ENCODE peak calls at places on chromosomes 12 and 14, in five cellular contexts. One of them, this sample, is unnamed. For H3K4me1, the result is how much of the 10 kb centered on the place peaks cover.

GRCh38 chr12:11695321-11695720 is 45.8 kb downstream of the ETV6 start:
- DNase-seq in sigmoid colon: peak
- DNase-seq in stomach: no peak
- DNase-seq in GM23338: no peak
- DNase-seq in upper lobe of left lung: no peak
- DNase-seq in this sample: no peak

GRCh38 chr12:110114596-110114995 is 9.6 kb upstream of the IFT81 start:
- DNase-seq in sigmoid colon: no peak
- DNase-seq in stomach: no peak
- DNase-seq in GM23338: no peak
- DNase-seq in upper lobe of left lung: no peak
- DNase-seq in this sample: no peak

GRCh38 chr12:111455448-111456320 is 50.0 kb downstream of the SH2B3 start:
- DNase-seq in sigmoid colon: peak
- DNase-seq in stomach: no peak
- DNase-seq in GM23338: no peak
- DNase-seq in upper lobe of left lung: no peak
- DNase-seq in this sample: no peak

GRCh38 chr12:6211421-6211869 is 11.2 kb downstream of the CD9 start:
- DNase-seq in sigmoid colon: peak
- DNase-seq in stomach: no peak
- DNase-seq in GM23338: no peak
- DNase-seq in upper lobe of left lung: no peak
- DNase-seq in this sample: no peak

GRCh38 chr12:131533139-131533538 is 177.8 kb upstream of the SFSWAP start:
- DNase-seq in sigmoid colon: no peak
- DNase-seq in stomach: no peak
- DNase-seq in GM23338: no peak
- DNase-seq in upper lobe of left lung: no peak
- DNase-seq in this sample: no peak

GRCh38 chr12:110856517-110856916 is 9.7 kb downstream of the CCDC63 start:
- DNase-seq in sigmoid colon: no peak
- DNase-seq in stomach: no peak
- DNase-seq in GM23338: no peak
- DNase-seq in upper lobe of left lung: no peak
- DNase-seq in this sample: no peak

GRCh38 chr14:68797180-68797670 is 4.4 kb upstream of the ZFP36L1 start:
- DNase-seq in sigmoid colon: no peak
- DNase-seq in stomach: peak
- DNase-seq in GM23338: peak
- DNase-seq in upper lobe of left lung: peak
- DNase-seq in this sample: peak

GRCh38 chr14:99945732-99946651 is 119.2 kb upstream of the EVL start:
- DNase-seq in sigmoid colon: peak
- DNase-seq in stomach: no peak
- DNase-seq in GM23338: no peak
- DNase-seq in upper lobe of left lung: peak
- DNase-seq in this sample: no peak

GRCh38 chr14:29858299-29858698 is 69.3 kb downstream of the PRKD1 start:
- DNase-seq in sigmoid colon: no peak
- DNase-seq in stomach: no peak
- DNase-seq in GM23338: no peak
- DNase-seq in upper lobe of left lung: no peak
- DNase-seq in this sample: no peak

GRCh38 chr12:45431153-45431552 is 215.3 kb downstream of the ANO6 start:
- DNase-seq in sigmoid colon: no peak
- DNase-seq in stomach: no peak
- DNase-seq in GM23338: no peak
- DNase-seq in upper lobe of left lung: no peak
- DNase-seq in this sample: no peak

GRCh38 chr12:45435945-45436710 is 220.2 kb downstream of the ANO6 start:
- DNase-seq in sigmoid colon: no peak
- DNase-seq in stomach: no peak
- DNase-seq in GM23338: peak
- DNase-seq in upper lobe of left lung: no peak
- DNase-seq in this sample: no peak

GRCh38 chr12:45439039-45439438 is 223.1 kb downstream of the ANO6 start:
- DNase-seq in sigmoid colon: no peak
- DNase-seq in stomach: no peak
- DNase-seq in GM23338: no peak
- DNase-seq in upper lobe of left lung: no peak
- DNase-seq in this sample: no peak

GRCh38 chr12:45433441-45433868 is 217.6 kb downstream of the ANO6 start:
- DNase-seq in sigmoid colon: no peak
- DNase-seq in stomach: no peak
- DNase-seq in GM23338: peak
- DNase-seq in upper lobe of left lung: no peak
- DNase-seq in this sample: no peak

GRCh38 chr12:45434094-45434493 is 218.2 kb downstream of the ANO6 start:
- DNase-seq in sigmoid colon: no peak
- DNase-seq in stomach: no peak
- DNase-seq in GM23338: no peak
- DNase-seq in upper lobe of left lung: no peak
- DNase-seq in this sample: no peak
- H3K4me1 ChIP-seq in sigmoid colon: under half
- H3K4me1 ChIP-seq in stomach: under half
- H3K4me1 ChIP-seq in GM23338: under half
- H3K4me1 ChIP-seq in upper lobe of left lung: under half
- H3K4me1 ChIP-seq in this sample: under half

DNA sequence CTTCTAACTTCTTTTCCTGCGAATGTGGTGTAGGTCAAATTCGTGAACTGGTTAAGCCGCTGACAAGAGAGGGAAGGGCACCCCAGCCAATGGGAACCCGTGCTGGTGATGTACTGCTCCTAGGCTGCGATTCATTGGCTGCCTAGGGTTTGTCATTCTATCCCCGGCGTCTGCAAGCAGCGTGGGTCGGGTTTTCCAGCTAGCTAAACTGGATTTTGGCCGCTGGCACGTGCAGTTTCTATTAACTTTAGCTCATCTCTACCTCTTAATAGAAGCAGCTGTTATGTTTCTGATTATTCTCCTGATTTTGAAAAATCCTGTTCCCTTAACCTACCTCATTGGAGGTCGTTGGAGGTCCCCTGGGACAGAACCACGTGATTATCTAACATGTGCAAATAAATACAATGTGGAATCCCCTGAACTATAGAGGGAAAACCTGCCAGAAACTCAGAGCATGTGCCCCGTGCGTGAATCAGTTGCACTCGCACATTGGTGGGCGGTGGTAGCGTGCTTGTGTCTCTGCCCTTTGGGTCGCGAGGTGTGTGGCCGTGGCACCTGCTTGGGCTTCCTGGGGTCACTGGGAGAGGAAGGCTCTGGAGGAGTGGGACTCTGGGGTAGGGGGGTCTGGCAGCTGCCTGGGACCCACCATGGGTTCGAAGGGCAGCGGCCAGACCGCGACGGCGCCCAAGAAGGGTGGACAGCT is 876 bp upstream of the PPM1A start:
- DNase-seq in sigmoid colon: peak
- DNase-seq in stomach: peak
- DNase-seq in GM23338: peak
- DNase-seq in upper lobe of left lung: peak
- DNase-seq in this sample: peak
- TF ChIP-seq POLR2AphosphoS5 in sigmoid colon: peak
- TF ChIP-seq POLR2AphosphoS5 in stomach: peak
- TF ChIP-seq POLR2AphosphoS5 in GM23338: peak
- TF ChIP-seq POLR2AphosphoS5 in upper lobe of left lung: peak
- TF ChIP-seq POLR2AphosphoS5 in this sample: peak

GRCh38 chr12:79046021-79046420 is 181.4 kb downstream of the SYT1 start:
- DNase-seq in sigmoid colon: no peak
- DNase-seq in stomach: no peak
- DNase-seq in GM23338: no peak
- DNase-seq in upper lobe of left lung: no peak
- DNase-seq in this sample: no peak
- H3K4me1 ChIP-seq in sigmoid colon: under half
- H3K4me1 ChIP-seq in stomach: under half
- H3K4me1 ChIP-seq in GM23338: under half
- H3K4me1 ChIP-seq in upper lobe of left lung: under half
- H3K4me1 ChIP-seq in this sample: under half

GRCh38 chr12:101685121-101685520 is 12.3 kb upstream of the CHPT1 start:
- DNase-seq in sigmoid colon: no peak
- DNase-seq in stomach: no peak
- DNase-seq in GM23338: no peak
- DNase-seq in upper lobe of left lung: no peak
- DNase-seq in this sample: no peak
- TF ChIP-seq POLR2AphosphoS5 in sigmoid colon: no peak
- TF ChIP-seq POLR2AphosphoS5 in stomach: no peak
- TF ChIP-seq POLR2AphosphoS5 in GM23338: no peak
- TF ChIP-seq POLR2AphosphoS5 in upper lobe of left lung: no peak
- TF ChIP-seq POLR2AphosphoS5 in this sample: no peak

GRCh38 chr14:74963705-74964271 is 8.4 kb upstream of the PGF start:
- DNase-seq in sigmoid colon: peak
- DNase-seq in stomach: no peak
- DNase-seq in GM23338: no peak
- DNase-seq in upper lobe of left lung: no peak
- DNase-seq in this sample: peak

GRCh38 chr14:74962493-74962892 is 7.1 kb upstream of the PGF start:
- DNase-seq in sigmoid colon: no peak
- DNase-seq in stomach: no peak
- DNase-seq in GM23338: no peak
- DNase-seq in upper lobe of left lung: peak
- DNase-seq in this sample: no peak

GRCh38 chr14:74964787-74965769 is 9.7 kb upstream of the PGF start:
- DNase-seq in sigmoid colon: peak
- DNase-seq in stomach: no peak
- DNase-seq in GM23338: no peak
- DNase-seq in upper lobe of left lung: no peak
- DNase-seq in this sample: no peak

GRCh38 chr14:74962059-74962458 is 6.7 kb upstream of the PGF start:
- DNase-seq in sigmoid colon: no peak
- DNase-seq in stomach: no peak
- DNase-seq in GM23338: no peak
- DNase-seq in upper lobe of left lung: no peak
- DNase-seq in this sample: no peak

GRCh38 chr14:74963178-74963704 is 7.8 kb upstream of the PGF start:
- DNase-seq in sigmoid colon: no peak
- DNase-seq in stomach: no peak
- DNase-seq in GM23338: no peak
- DNase-seq in upper lobe of left lung: no peak
- DNase-seq in this sample: peak
- H3K4me1 ChIP-seq in sigmoid colon: under half
- H3K4me1 ChIP-seq in stomach: under half
- H3K4me1 ChIP-seq in GM23338: under half
- H3K4me1 ChIP-seq in upper lobe of left lung: under half
- H3K4me1 ChIP-seq in this sample: under half

DNA sequence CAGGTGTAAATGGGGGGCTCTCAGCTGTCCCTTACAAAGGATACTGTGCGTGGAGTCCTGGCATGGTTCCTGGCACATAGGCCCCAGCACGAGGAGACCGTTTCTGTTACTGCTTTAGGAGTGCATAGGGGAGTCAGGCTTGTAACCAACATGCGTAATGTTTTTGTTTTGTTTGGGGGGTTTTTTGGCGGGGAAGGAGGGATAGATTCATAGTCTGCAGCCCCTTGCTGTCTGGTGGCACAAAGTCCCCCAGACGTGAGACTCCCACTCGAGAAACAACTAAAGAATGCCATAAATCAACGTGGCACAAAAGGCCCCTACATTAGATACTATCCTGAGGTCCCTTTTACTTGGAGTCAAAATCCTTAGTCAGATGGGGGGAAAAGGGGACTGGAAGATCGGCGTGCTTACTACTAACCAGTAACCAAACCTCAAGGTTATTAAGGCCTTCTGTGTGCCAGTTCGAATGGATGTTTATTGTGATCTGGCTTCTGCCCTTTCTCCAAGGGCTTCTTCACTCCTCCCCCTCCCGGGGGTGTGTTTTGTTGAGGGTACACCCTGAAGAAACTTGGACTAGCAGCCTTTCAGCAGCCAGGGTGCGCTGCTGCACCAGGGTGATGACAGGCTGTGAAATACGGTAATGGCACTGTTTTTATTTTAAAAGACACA is 873 bp downstream of the ISCU start:
- DNase-seq in sigmoid colon: peak
- DNase-seq in stomach: peak
- DNase-seq in GM23338: peak
- DNase-seq in upper lobe of left lung: peak
- DNase-seq in this sample: peak
- TF ChIP-seq POLR2AphosphoS5 in sigmoid colon: peak
- TF ChIP-seq POLR2AphosphoS5 in stomach: peak
- TF ChIP-seq POLR2AphosphoS5 in GM23338: peak
- TF ChIP-seq POLR2AphosphoS5 in upper lobe of left lung: no peak
- TF ChIP-seq POLR2AphosphoS5 in this sample: peak

This sample was measured in spleen.